ENCODE peak calls at places on chromosome 5, in six cellular contexts. C is hepatocyte, S is right atrium auricular region, T is suprapubic skin, X is adipocyte, R is heart right ventricle. U is an unnamed sample. For H3K27me3, the result is how much of the 10 kb centered on the place peaks cover.

GRCh38 chr5:116395708-116396203 is 178.9 kb downstream of the SEMA6A start:
- DNase-seq in C (no peak), R (no peak), T (no peak), S (no peak), X (no peak), U (no peak)

GRCh38 chr5:39495294-39495693 is 70.5 kb upstream of the DAB2 start:
- DNase-seq in T (no peak), R (no peak), C (no peak), X (no peak), S (no peak), U (no peak)

GRCh38 chr5:73189816-73190451 is 16.9 kb downstream of the TMEM174 start:
- DNase-seq in T (no peak), R (no peak), X (peak), C (peak), S (no peak), U (no peak)

GRCh38 chr5:56824019-56824418 is 8.7 kb downstream of the MAP3K1 start:
- DNase-seq in R (no peak), C (no peak), T (no peak), S (no peak), X (no peak), U (no peak)

GRCh38 chr5:675111-675875 is 17.9 kb downstream of the TPPP start:
- DNase-seq in T (peak), R (no peak), X (no peak), C (no peak), S (no peak), U (no peak)

GRCh38 chr5:1008451-1009358 is at the start of gene NKD2:
- DNase-seq in X (peak), S (peak), T (peak), C (peak), R (peak), U (no peak)

GRCh38 chr5:177389368-177390169 is 5.3 kb downstream of the SLC34A1 start:
- DNase-seq in T (peak), C (peak), R (no peak), X (peak), S (peak), U (peak)

GRCh38 chr5:150511641-150512367 is 3.9 kb downstream of the NDST1 start:
- DNase-seq in T (peak), C (peak), S (no peak), X (peak), R (no peak), U (no peak)

GRCh38 chr5:53503819-53504218 is 23.4 kb downstream of the FST start:
- DNase-seq in T (no peak), C (no peak), X (no peak), S (no peak), R (no peak), U (no peak)

GRCh38 chr5:161027763-161028162 is 175.8 kb upstream of the ATP10B start:
- DNase-seq in R (no peak), X (no peak), T (no peak), S (no peak), C (no peak), U (no peak)

GRCh38 chr5:157143127-157143959 is 678 bp upstream of the MED7 start:
- DNase-seq in X (peak), S (peak), T (peak), R (peak), C (no peak), U (peak)

GRCh38 chr5:98775246-98775961 is 1.9 kb downstream of the RGMB start:
- DNase-seq in X (no peak), R (no peak), T (no peak), S (no peak), C (no peak), U (no peak)

GRCh38 chr5:36607114-36607561 is 732 bp downstream of the SLC1A3 start:
- DNase-seq in C (peak), X (peak), R (peak), S (no peak), T (no peak), U (no peak)

GRCh38 chr5:65127181-65127901 is 354.4 kb downstream of the ADAMTS6 start:
- DNase-seq in C (no peak), X (peak), R (no peak), S (no peak), T (no peak), U (no peak)

GRCh38 chr5:172985596-172985995 is 2.0 kb downstream of the ATP6V0E1 start:
- DNase-seq in R (no peak), C (no peak), X (no peak), T (no peak), S (no peak), U (no peak)

GRCh38 chr5:106876665-106877194 is 794.0 kb downstream of the EFNA5 start:
- DNase-seq in C (no peak), T (no peak), S (no peak), R (no peak), X (no peak), U (no peak)

GRCh38 chr5:152592416-152592815 is 187.3 kb upstream of the NMUR2 start:
- DNase-seq in R (no peak), C (peak), X (no peak), T (no peak), S (no peak), U (no peak)

GRCh38 chr5:94407023-94407422 is 211.4 kb downstream of the KIAA0825 start:
- DNase-seq in C (peak), T (no peak), R (no peak), S (no peak), X (no peak), U (no peak)

GRCh38 chr5:80245986-80246781 is 9.7 kb downstream of the SERINC5 start:
- DNase-seq in R (no peak), C (no peak), T (no peak), S (no peak), X (peak), U (no peak)

GRCh38 chr5:30838936-30839511 is 354.5 kb upstream of the CDH6 start:
- DNase-seq in S (no peak), T (no peak), X (no peak), R (no peak), C (no peak), U (no peak)

GRCh38 chr5:39217365-39218281 is 1.7 kb downstream of the FYB1 start:
- DNase-seq in R (peak), X (peak), S (peak), C (peak), T (peak), U (peak)

GRCh38 chr5:92403308-92403707 is 1020.2 kb upstream of the ARRDC3 start:
- DNase-seq in R (no peak), S (no peak), T (no peak), X (no peak), C (no peak), U (no peak)

GRCh38 chr5:72705178-72705577 is 111.3 kb upstream of the TNPO1 start:
- DNase-seq in X (no peak), R (no peak), C (no peak), S (no peak), T (no peak), U (no peak)

GRCh38 chr5:159913048-159913447 is 3.2 kb upstream of the ADRA1B start:
- DNase-seq in X (peak), T (no peak), R (no peak), S (no peak), C (peak), U (no peak)

GRCh38 chr5:13276143-13276542 is 668.3 kb downstream of the DNAH5 start:
- DNase-seq in C (no peak), R (no peak), X (no peak), T (no peak), S (no peak), U (no peak)

GRCh38 chr5:67879619-67880357 is 335.8 kb upstream of the PIK3R1 start:
- DNase-seq in R (no peak), T (no peak), C (peak), S (no peak), X (peak), U (no peak)

GRCh38 chr5:179287071-179287470 is 58.2 kb downstream of the ADAMTS2 start:
- DNase-seq in X (no peak), C (no peak), T (peak), S (no peak), R (peak), U (no peak)

GRCh38 chr5:105428461-105429129 is 1866.0 kb upstream of the NUDT12 start:
- DNase-seq in R (no peak), T (no peak), X (peak), S (no peak), C (no peak), U (no peak)

GRCh38 chr5:151523335-151523734 is 67.8 kb downstream of the FAT2 start:
- DNase-seq in S (no peak), C (peak), R (no peak), T (no peak), X (peak), U (peak)

GRCh38 chr5:1662559-1663043 is 137.0 kb downstream of the MRPL36 start:
- DNase-seq in R (no peak), C (no peak), X (no peak), T (no peak), S (peak), U (no peak)

GRCh38 chr5:39364367-39364766 is at the start of gene C9:
- DNase-seq in S (no peak), T (no peak), C (no peak), R (no peak), X (no peak), U (no peak)

GRCh38 chr5:123086376-123087055 is 2.5 kb upstream of the PRDM6 start:
- DNase-seq in S (no peak), R (no peak), C (no peak), T (no peak), X (no peak), U (no peak)
- H3K27me3 ChIP-seq in S (under half), R (half or more), C (half or more), T (half or more), X (under half), U (under half)

DNA sequence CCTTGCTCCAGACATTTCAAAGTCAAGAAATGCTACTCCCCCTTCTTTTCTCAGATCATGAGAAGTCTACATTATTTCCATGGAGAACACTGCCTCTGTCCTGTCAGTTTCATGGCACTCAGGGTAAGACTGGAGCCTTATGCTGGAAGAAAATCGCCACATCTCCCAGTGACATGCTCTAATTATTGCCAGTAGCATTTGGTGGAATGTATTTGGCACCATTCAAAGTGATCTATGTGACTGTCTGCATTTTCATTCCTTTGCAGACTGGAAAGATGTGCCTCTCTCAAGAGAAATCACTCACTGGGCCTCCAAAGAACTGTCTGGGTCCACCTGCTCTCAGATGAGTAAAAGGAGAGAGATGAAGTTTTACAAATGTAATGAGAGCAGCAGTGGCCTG is 840 bp upstream of the PLCXD3 start:
- DNase-seq in X (no peak), T (no peak), C (no peak), S (no peak), R (no peak), U (no peak)
- H3K27me3 ChIP-seq in X (under half), T (under half), C (under half), S (under half), R (under half), U (under half)

DNA sequence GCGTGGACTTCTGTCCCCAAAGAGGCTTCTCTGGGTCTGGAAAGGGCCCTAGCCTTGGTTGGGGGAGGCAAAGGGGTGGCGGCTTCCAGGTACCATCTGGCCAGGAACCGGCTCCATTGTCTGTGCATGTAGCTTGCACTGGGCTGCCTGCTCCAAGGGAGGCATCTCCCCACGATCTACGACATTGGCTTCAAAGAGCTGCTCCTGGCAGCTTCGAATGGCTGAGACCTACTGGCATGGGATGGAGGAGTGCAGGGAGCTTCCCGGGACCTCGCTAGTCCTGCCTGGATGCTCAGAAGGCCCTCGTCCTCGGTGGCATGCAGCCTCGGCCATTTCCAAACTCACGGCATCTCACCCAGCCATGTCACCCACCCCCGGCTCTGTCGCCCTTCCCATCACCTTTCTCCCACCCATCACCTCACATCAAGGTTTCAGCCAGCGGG is 137.8 kb downstream of the KCNIP1 start:
- DNase-seq in X (no peak), R (no peak), S (no peak), T (no peak), C (no peak), U (no peak)
- H3K27me3 ChIP-seq in X (half or more), R (under half), S (under half), T (under half), C (under half), U (under half)

GRCh38 chr5:135191084-135191826 is 157.2 kb upstream of the PITX1 start:
- DNase-seq in R (peak), X (peak), T (no peak), S (peak), C (peak), U (peak)
- H3K27me3 ChIP-seq in R (half or more), X (under half), T (under half), S (under half), C (under half), U (under half)

GRCh38 chr5:2738156-2738699 is 13.2 kb downstream of the IRX2 start:
- DNase-seq in S (no peak), X (no peak), T (no peak), R (no peak), C (peak), U (no peak)
- H3K27me3 ChIP-seq in S (under half), X (under half), T (under half), R (half or more), C (half or more), U (under half)

GRCh38 chr5:126941403-126941802 is 89.0 kb downstream of the MARCHF3 start:
- DNase-seq in C (no peak), S (no peak), T (no peak), R (no peak), X (no peak), U (no peak)
- H3K27me3 ChIP-seq in C (under half), S (under half), T (under half), R (under half), X (under half), U (under half)

GRCh38 chr5:135477594-135477993 is 25.4 kb upstream of the TIFAB start:
- DNase-seq in X (no peak), T (no peak), R (no peak), S (no peak), C (no peak), U (no peak)
- H3K27me3 ChIP-seq in X (half or more), T (under half), R (half or more), S (under half), C (half or more), U (under half)

GRCh38 chr5:139636207-139636792 is 11.8 kb upstream of the CXXC5 start:
- DNase-seq in S (peak), R (no peak), C (peak), T (no peak), X (no peak), U (peak)
- H3K27me3 ChIP-seq in S (under half), R (under half), C (under half), T (under half), X (under half), U (under half)

GRCh38 chr5:141875795-141876627 is 2.2 kb downstream of the PCDH1 start:
- DNase-seq in X (peak), C (peak), R (peak), T (no peak), S (no peak), U (no peak)

GRCh38 chr5:141876628-141877477 is 1.4 kb downstream of the PCDH1 start:
- DNase-seq in C (peak), R (no peak), S (no peak), T (no peak), X (no peak), U (no peak)

GRCh38 chr5:141874262-141874964 is 3.8 kb downstream of the PCDH1 start:
- DNase-seq in C (peak), S (no peak), R (no peak), T (no peak), X (no peak), U (no peak)

GRCh38 chr5:141873933-141874261 is 4.3 kb downstream of the PCDH1 start:
- DNase-seq in R (no peak), S (no peak), X (no peak), T (no peak), C (no peak), U (no peak)

GRCh38 chr5:141875022-141875740 is 3.0 kb downstream of the PCDH1 start:
- DNase-seq in X (no peak), T (no peak), C (peak), R (no peak), S (no peak), U (no peak)
- H3K27me3 ChIP-seq in X (half or more), T (under half), C (under half), R (under half), S (under half), U (under half)